ENCODE peak calls at places on chromosomes 12 and 14, in ten cellular contexts. M is prostate gland, Y is upper lobe of left lung, L is right lobe of liver, F is IMR-90, A is uterus, W is stomach, Z is transverse colon, N is body of pancreas, V is testis. Q is an unnamed sample.

GRCh38 chr14:64507376-64508156 is 3.0 kb downstream of the ZBTB1 start:
- DNase-seq in V (no peak), L (no peak), Z (no peak), A (no peak), N (no peak), Y (no peak), F (peak), M (no peak), W (no peak), Q (peak)

GRCh38 chr14:101109347-101109638 is 205.8 kb upstream of the RTL1 start:
- DNase-seq in W (peak), N (no peak), V (peak), F (no peak), A (no peak), Z (no peak), L (peak), Y (no peak), M (no peak), Q (no peak)

GRCh38 chr14:63362305-63362914 is 43.7 kb upstream of the GPHB5 start:
- DNase-seq in Y (no peak), L (no peak), M (no peak), F (no peak), N (no peak), W (no peak), V (no peak), Z (peak), A (no peak), Q (no peak)

GRCh38 chr12:68577949-68578348 is 32.8 kb upstream of the RAP1B start:
- DNase-seq in N (no peak), F (no peak), L (no peak), M (no peak), Y (no peak), A (no peak), Z (no peak), W (no peak), V (no peak), Q (no peak)

GRCh38 chr12:65696227-65696626 is 128.1 kb upstream of the HMGA2 start:
- DNase-seq in Z (no peak), Y (no peak), M (no peak), W (no peak), N (no peak), V (no peak), L (no peak), F (peak), A (no peak), Q (no peak)

GRCh38 chr12:121536058-121536928 is 44.5 kb downstream of the KDM2B start:
- DNase-seq in W (peak), N (peak), Z (peak), F (peak), L (peak), M (peak), V (peak), A (peak), Y (peak), Q (peak)

GRCh38 chr12:14416658-14417057 is 51.2 kb downstream of the ATF7IP start:
- DNase-seq in A (no peak), M (no peak), W (no peak), F (peak), N (no peak), Y (no peak), L (no peak), V (no peak), Z (no peak), Q (no peak)

GRCh38 chr14:94460631-94461416 is 8.2 kb upstream of the SERPINA11 start:
- DNase-seq in F (no peak), M (no peak), Z (no peak), Y (no peak), V (no peak), A (no peak), N (no peak), L (no peak), W (no peak), Q (no peak)

GRCh38 chr12:109151457-109151856 is 35.1 kb downstream of the ACACB start:
- DNase-seq in F (no peak), N (no peak), M (no peak), W (no peak), Z (no peak), L (no peak), Y (no peak), A (no peak), V (no peak), Q (no peak)

GRCh38 chr14:97697772-97698171 is 900.6 kb downstream of the VRK1 start:
- DNase-seq in A (no peak), M (no peak), F (no peak), V (no peak), Y (no peak), N (no peak), L (no peak), Z (no peak), W (no peak), Q (no peak)

GRCh38 chr12:51262758-51263177 is 7.4 kb downstream of the SMAGP start:
- DNase-seq in F (peak), V (peak), M (peak), W (peak), L (no peak), Z (peak), Y (no peak), A (peak), N (peak), Q (peak)

GRCh38 chr12:89707992-89708792 is 446 bp downstream of the ATP2B1 start:
- DNase-seq in A (peak), V (peak), L (peak), Y (peak), M (peak), Z (peak), F (peak), N (peak), W (peak), Q (no peak)

GRCh38 chr14:75630695-75631452 is 29.8 kb downstream of the ERG28 start:
- DNase-seq in L (no peak), N (no peak), M (no peak), W (no peak), V (no peak), F (no peak), Y (no peak), A (no peak), Z (no peak), Q (no peak)

GRCh38 chr14:100617715-100618693 is 30.8 kb upstream of the BEGAIN start:
- DNase-seq in Y (no peak), Z (peak), V (peak), W (no peak), A (peak), L (peak), F (no peak), M (no peak), N (peak), Q (no peak)

GRCh38 chr12:81181701-81182100 is 103.8 kb downstream of the ACSS3 start:
- DNase-seq in M (no peak), W (no peak), Y (no peak), A (no peak), N (no peak), L (no peak), Z (no peak), F (no peak), V (no peak), Q (no peak)

GRCh38 chr12:111295176-111295575 is 73.7 kb downstream of the PHETA1 start:
- DNase-seq in V (no peak), A (no peak), Z (no peak), F (no peak), L (no peak), N (no peak), Y (no peak), M (no peak), W (no peak), Q (no peak)

GRCh38 chr14:105437723-105438500 is 18.3 kb downstream of the MTA1 start:
- DNase-seq in M (no peak), A (no peak), F (no peak), Z (no peak), V (no peak), L (no peak), N (no peak), Y (no peak), W (no peak), Q (no peak)

GRCh38 chr12:41100572-41100971 is 87.5 kb upstream of the PDZRN4 start:
- DNase-seq in Z (no peak), L (no peak), M (no peak), A (no peak), F (no peak), V (no peak), N (no peak), Y (no peak), W (no peak), Q (no peak)

GRCh38 chr12:79454338-79454777 is 236.4 kb downstream of the PAWR start:
- DNase-seq in M (no peak), Z (no peak), V (no peak), F (peak), L (no peak), A (peak), Y (no peak), W (no peak), N (no peak), Q (no peak)

GRCh38 chr14:96905825-96906224 is 108.6 kb downstream of the VRK1 start:
- DNase-seq in V (no peak), N (no peak), M (no peak), Y (no peak), L (no peak), A (no peak), W (no peak), Z (no peak), F (no peak), Q (no peak)

GRCh38 chr14:70664698-70665447 is 23.2 kb downstream of the TTC9 start:
- DNase-seq in M (peak), F (no peak), W (peak), N (no peak), V (no peak), A (no peak), L (no peak), Y (no peak), Z (no peak), Q (no peak)

GRCh38 chr14:67018720-67019119 is 170.5 kb upstream of the GARIN2 start:
- DNase-seq in M (no peak), Y (no peak), Z (no peak), W (no peak), V (no peak), L (no peak), F (no peak), N (no peak), A (no peak), Q (no peak)

GRCh38 chr14:95875831-95876768 is 532 bp upstream of the TUNAR start:
- DNase-seq in Z (no peak), Y (no peak), A (no peak), L (no peak), V (peak), F (no peak), N (no peak), M (no peak), W (no peak), Q (no peak)
- TF ChIP-seq POLR2A in Z (no peak), Y (no peak), A (no peak), L (no peak), V (no peak), F (no peak), N (no peak), M (no peak), W (no peak), Q (no peak)

DNA sequence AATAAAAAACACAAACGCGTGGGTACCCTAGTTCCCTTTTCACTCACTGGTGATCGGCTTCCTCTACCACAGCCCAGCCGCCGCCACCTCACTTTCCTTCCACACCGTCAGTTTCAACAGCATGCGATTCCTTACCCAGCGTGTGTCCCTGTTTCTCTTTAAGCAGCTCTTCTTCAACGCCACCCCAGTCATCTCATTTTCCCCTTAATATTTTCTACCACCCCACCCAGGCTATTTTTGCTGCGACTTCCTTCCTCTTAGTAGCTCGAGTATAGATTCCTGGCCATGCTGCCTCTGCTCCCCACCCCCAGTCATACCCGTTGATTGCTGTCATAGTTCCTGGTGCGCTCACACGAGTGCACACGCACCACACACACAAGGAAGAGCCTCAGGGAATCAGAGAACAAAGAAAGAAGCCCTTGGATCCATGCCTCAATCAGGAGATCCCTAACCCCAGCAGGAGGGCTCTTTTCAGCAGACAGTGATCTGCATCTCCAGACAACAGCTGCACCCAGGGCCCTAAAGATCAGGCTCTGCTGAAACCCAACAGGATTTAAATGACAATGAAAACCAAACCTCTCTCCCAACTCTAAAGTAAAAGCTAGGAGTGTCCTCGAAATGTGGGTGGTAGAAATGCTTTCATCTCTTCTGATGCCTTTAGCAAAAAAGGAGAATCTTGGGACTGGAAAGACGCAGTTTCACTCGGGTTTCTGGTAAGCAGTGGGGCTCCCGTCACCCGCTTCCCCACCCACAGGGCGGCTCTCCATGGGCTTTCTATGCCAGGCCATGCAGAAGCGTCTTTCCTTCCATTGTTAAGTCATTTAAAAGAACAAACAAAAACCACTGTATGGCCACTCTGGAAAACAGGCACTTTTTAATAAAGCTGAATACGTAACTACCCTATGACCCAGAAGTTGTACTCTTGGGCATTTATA is 23.8 kb downstream of the VPS37B start:
- DNase-seq in M (peak), L (no peak), A (peak), W (peak), V (peak), Y (peak), Z (peak), F (peak), N (no peak), Q (no peak)
- TF ChIP-seq POLR2A in M (no peak), L (no peak), A (peak), W (no peak), V (no peak), Y (peak), Z (peak), F (no peak), N (no peak), Q (no peak)

GRCh38 chr14:99596772-99597171 is 7.2 kb downstream of the CCDC85C start:
- DNase-seq in L (peak), M (no peak), V (no peak), F (no peak), W (no peak), Y (no peak), Z (peak), A (no peak), N (no peak), Q (no peak)
- TF ChIP-seq POLR2A in L (no peak), M (no peak), V (no peak), F (no peak), W (no peak), Y (no peak), Z (no peak), A (no peak), N (no peak), Q (no peak)

DNA sequence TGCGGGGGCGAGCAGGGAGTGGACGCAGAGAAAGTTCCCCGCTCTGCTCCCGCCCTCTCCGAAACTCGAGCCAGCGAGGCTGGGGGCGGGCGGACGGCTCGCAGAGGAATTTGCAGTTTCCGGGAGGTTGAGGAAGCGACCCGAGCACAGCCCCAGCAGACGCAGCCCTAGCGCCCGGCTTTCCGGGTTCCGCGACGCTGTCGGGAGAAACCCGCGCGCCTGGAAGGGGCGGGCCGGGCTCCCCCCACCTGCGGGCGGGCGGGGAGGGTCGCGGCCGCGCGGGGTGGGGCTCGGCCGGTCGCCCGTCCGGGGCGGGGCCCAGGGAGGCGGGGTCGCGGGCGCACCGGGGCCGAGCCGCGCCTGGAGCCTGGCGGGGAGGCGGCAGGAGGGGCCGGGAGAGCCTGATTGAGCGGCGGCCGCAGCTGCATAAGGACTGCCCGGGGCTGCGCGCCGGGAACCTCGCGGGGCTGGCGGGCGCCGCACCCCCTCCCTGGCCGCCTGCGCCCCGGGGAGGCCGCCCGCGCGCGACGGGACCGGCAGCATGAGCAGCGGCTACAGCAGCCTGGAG is at the start of gene RASSF3:
- DNase-seq in W (peak), F (peak), M (peak), L (peak), Y (peak), Z (peak), V (peak), N (peak), A (peak), Q (peak)
- TF ChIP-seq POLR2A in W (no peak), F (no peak), M (peak), L (peak), Y (no peak), Z (peak), V (no peak), N (peak), A (peak), Q (peak)